ENCODE peak calls at places on chromosome 12, in seven cellular contexts. I, W, F, R, V, P and E are unnamed samples.

GRCh38 chr12:53287741-53288216 is 7.6 kb upstream of the PFDN5 start:
- DNase-seq in I (peak; percentile 39), W (peak; percentile 61), F (peak; percentile 68), R (peak; percentile 79), V (peak; percentile 72), P (peak; percentile 72), E (peak; percentile 39)

GRCh38 chr12:12734561-12735071 is 17.4 kb downstream of the CDKN1B start:
- DNase-seq in I (peak; percentile 87), W (peak; percentile 75), F (no peak), R (peak; percentile 75), V (no peak), P (no peak), E (no peak)

GRCh38 chr12:13764748-13765147 is 216.7 kb downstream of the GRIN2B start:
- DNase-seq in I (no peak), W (no peak), F (no peak), R (no peak), V (no peak), P (no peak), E (no peak)

GRCh38 chr12:70660620-70661219 is 23.5 kb upstream of the PTPRB start:
- DNase-seq in I (peak; percentile 98), W (peak; percentile 77), F (no peak), R (peak; percentile 81), V (no peak), P (no peak), E (no peak)

GRCh38 chr12:12645485-12645884 is 33.8 kb downstream of the CREBL2 start:
- DNase-seq in I (peak; percentile 33), W (peak; percentile 40), F (peak; percentile 46), R (peak; percentile 32), V (no peak), P (peak; percentile 17), E (peak; percentile 59)

GRCh38 chr12:77685112-77685511 is 145.6 kb upstream of the NAV3 start:
- DNase-seq in I (peak; percentile 74), W (peak; percentile 80), F (peak; percentile 86), R (peak; percentile 90), V (no peak), P (peak; percentile 54), E (peak; percentile 5)

GRCh38 chr12:112535637-112536366 is 117.1 kb downstream of the PTPN11 start:
- DNase-seq in I (no peak), W (no peak), F (no peak), R (no peak), V (no peak), P (no peak), E (no peak)

GRCh38 chr12:27226319-27226984 is 17.6 kb upstream of the STK38L start:
- DNase-seq in I (peak; percentile 50), W (no peak), F (no peak), R (no peak), V (no peak), P (no peak), E (no peak)

GRCh38 chr12:78703820-78704525 is 160.6 kb upstream of the SYT1 start:
- DNase-seq in I (peak; percentile 96), W (peak; percentile 91), F (peak; percentile 58), R (peak; percentile 84), V (no peak), P (no peak), E (no peak)

GRCh38 chr12:100474617-100475016 is 951 bp downstream of the NR1H4 start:
- DNase-seq in I (no peak), W (no peak), F (no peak), R (no peak), V (no peak), P (no peak), E (no peak)

GRCh38 chr12:27610380-27610779 is 85.9 kb upstream of the REP15 start:
- DNase-seq in I (peak; percentile 82), W (peak; percentile 70), F (peak; percentile 55), R (peak; percentile 75), V (no peak), P (no peak), E (no peak)

GRCh38 chr12:122643207-122643805 is 59.9 kb downstream of the HCAR2 start:
- DNase-seq in I (no peak), W (no peak), F (peak; percentile 38), R (no peak), V (no peak), P (no peak), E (no peak)

GRCh38 chr12:12451063-12451462 is 94.2 kb downstream of the BORCS5 start:
- DNase-seq in I (no peak), W (no peak), F (no peak), R (no peak), V (no peak), P (no peak), E (no peak)

GRCh38 chr12:127065595-127065994 is 1201.4 kb upstream of the TMEM132C start:
- DNase-seq in I (no peak), W (no peak), F (no peak), R (no peak), V (no peak), P (no peak), E (no peak)

GRCh38 chr12:71504471-71504852 is 64.9 kb downstream of the LGR5 start:
- DNase-seq in I (no peak), W (no peak), F (peak; percentile 49), R (no peak), V (no peak), P (no peak), E (no peak)

GRCh38 chr12:7116916-7117315 is 7.9 kb upstream of the C1RL start:
- DNase-seq in I (no peak), W (no peak), F (no peak), R (no peak), V (no peak), P (no peak), E (no peak)

GRCh38 chr12:99200711-99201384 is 446.7 kb upstream of the GARIN6 start:
- DNase-seq in I (peak; percentile 8), W (no peak), F (no peak), R (no peak), V (no peak), P (no peak), E (no peak)

GRCh38 chr12:68557011-68557715 is 53.5 kb upstream of the RAP1B start:
- DNase-seq in I (peak; percentile 95), W (peak; percentile 93), F (peak; percentile 75), R (peak; percentile 85), V (no peak), P (no peak), E (no peak)

GRCh38 chr12:21771311-21771710 is 3.2 kb downstream of the KCNJ8 start:
- DNase-seq in I (peak; percentile 61), W (peak; percentile 74), F (no peak), R (peak; percentile 12), V (no peak), P (no peak), E (no peak)

GRCh38 chr12:21775130-21775920 is 819 bp upstream of the KCNJ8 start:
- DNase-seq in I (no peak), W (no peak), F (no peak), R (no peak), V (no peak), P (no peak), E (no peak)

GRCh38 chr12:21773799-21774198 is 707 bp downstream of the KCNJ8 start:
- DNase-seq in I (no peak), W (peak; percentile 12), F (no peak), R (peak; percentile 22), V (no peak), P (peak; percentile 35), E (no peak)

GRCh38 chr12:21774358-21775129 is at the start of gene KCNJ8:
- DNase-seq in I (peak; percentile 57), W (peak; percentile 50), F (peak; percentile 31), R (peak; percentile 42), V (peak; percentile 83), P (peak; percentile 97), E (no peak)

DNA sequence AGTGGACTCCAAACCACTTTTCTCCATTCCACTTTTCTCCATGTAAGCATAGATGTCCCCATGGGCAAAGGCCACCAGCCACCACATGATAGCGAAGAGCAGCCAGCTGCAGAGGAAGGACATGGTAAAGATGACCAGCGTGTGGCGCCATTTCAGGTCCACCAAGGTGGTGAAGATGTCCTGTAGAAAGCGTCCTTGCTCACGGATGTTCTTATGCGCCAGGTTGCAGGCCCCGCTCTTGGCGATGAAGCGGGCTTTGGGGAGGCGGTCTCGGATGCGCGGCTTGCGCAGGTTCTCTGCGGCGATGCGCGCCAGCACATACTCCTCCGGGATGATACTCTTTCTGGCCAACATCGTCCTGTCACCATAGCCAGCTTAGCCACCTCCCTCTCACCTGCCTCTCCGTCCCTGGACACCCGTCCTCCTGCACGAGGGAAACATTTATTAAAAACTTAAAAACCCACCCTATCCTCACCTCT is 1.2 kb downstream of the KCNJ8 start:
- DNase-seq in I (peak; percentile 19), W (peak; percentile 23), F (peak; percentile 22), R (peak; percentile 35), V (peak; percentile 49), P (peak; percentile 87), E (no peak)
- TF ChIP-seq CTCF in I (peak; percentile 24), W (peak; percentile 26), F (peak; percentile 20), R (no peak), V (peak; percentile 26), P (peak; percentile 76), E (no peak)

GRCh38 chr12:93569301-93569655 is 3.2 kb upstream of the SOCS2 start:
- DNase-seq in I (no peak), W (no peak), F (no peak), R (no peak), V (no peak), P (no peak), E (no peak)
- H3K4me3 ChIP-seq in I (peak overlapping the region; percentile 78), W (peak overlapping the region; percentile 76), F (no peak overlapping the region), R (peak overlapping the region; percentile 89), V (peak overlapping the region; percentile 96), P (no peak overlapping the region), E (peak overlapping the region; percentile 76)

DNA sequence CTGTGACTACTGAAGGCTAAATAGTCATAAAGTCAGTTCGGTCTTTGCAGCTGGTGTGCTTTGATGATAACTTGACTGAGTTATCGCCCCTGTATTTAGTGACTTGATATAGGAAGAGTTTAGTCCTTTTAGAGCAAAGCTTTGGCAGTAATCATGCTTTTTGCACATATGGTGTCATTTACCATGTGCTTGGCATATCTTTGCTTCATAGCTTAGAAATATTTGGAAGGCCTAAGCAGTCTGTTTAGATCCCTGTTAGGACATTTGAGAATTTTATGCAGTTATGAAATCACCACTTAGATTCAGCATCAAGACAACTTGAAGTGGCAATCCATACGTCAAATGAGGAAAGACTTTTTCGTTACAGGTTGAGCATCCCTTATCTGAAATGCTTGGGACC is 31.6 kb downstream of the POLR3B start:
- DNase-seq in I (no peak), W (no peak), F (peak; percentile 19), R (no peak), V (no peak), P (no peak), E (no peak)
- TF ChIP-seq CTCF in I (no peak), W (no peak), F (no peak), R (no peak), V (no peak), P (no peak), E (no peak)

GRCh38 chr12:108598553-108599250 is 818 bp upstream of the TMEM119 start:
- DNase-seq in I (no peak), W (no peak), F (no peak), R (no peak), V (no peak), P (no peak), E (no peak)

GRCh38 chr12:108594960-108595710 is 2.7 kb downstream of the TMEM119 start:
- DNase-seq in I (no peak), W (no peak), F (no peak), R (no peak), V (no peak), P (no peak), E (no peak)

GRCh38 chr12:108597559-108598471 is at the start of gene TMEM119:
- DNase-seq in I (peak; percentile 40), W (peak; percentile 37), F (peak; percentile 71), R (peak; percentile 92), V (no peak), P (peak; percentile 60), E (no peak)

GRCh38 chr12:108595711-108596647 is 1.9 kb downstream of the TMEM119 start:
- DNase-seq in I (no peak), W (no peak), F (no peak), R (peak; percentile 59), V (no peak), P (no peak), E (no peak)

GRCh38 chr12:108596854-108597558 is 878 bp downstream of the TMEM119 start:
- DNase-seq in I (no peak), W (no peak), F (no peak), R (peak; percentile 42), V (no peak), P (peak; percentile 41), E (no peak)
- H3K4me3 ChIP-seq in I (peak overlapping the region; percentile 66), W (peak overlapping the region; percentile 38), F (no peak overlapping the region), R (peak overlapping the region; percentile 100), V (peak overlapping the region; percentile 44), P (peak overlapping the region; percentile 58), E (no peak overlapping the region)